ENCODE peak calls at places on chromosome 16, in seven cellular contexts. I is PC-9, F is tibial artery, G is AG04450, R is gastrocnemius medialis, Y is left ventricle myocardium inferior, B is cardiac muscle cell. D is an unnamed sample.

GRCh38 chr16:46822270-46822669 is 8.7 kb downstream of the C16orf87 start:
- DNase-seq in I (no peak), F (no peak), G (peak; percentile 36), R (no peak), Y (no peak), B (no peak), D (no peak)

GRCh38 chr16:57447142-57447962 is at the start of the genes CIAPIN1 and COQ9:
- DNase-seq in I (peak; percentile 88), F (peak; percentile 93), G (peak; percentile 77), R (peak; percentile 94), Y (peak; percentile 96), B (peak; percentile 96), D (peak; percentile 99)

GRCh38 chr16:15735610-15736009 is 85.6 kb downstream of the NDE1 start:
- DNase-seq in I (no peak), F (no peak), G (no peak), R (no peak), Y (no peak), B (no peak), D (no peak)

GRCh38 chr16:31200821-31201510 is 1.6 kb downstream of the PYCARD start:
- DNase-seq in I (peak; percentile 31), F (no peak), G (no peak), R (no peak), Y (no peak), B (no peak), D (no peak)

GRCh38 chr16:2924901-2925820 is 13.4 kb downstream of the FLYWCH1 start:
- DNase-seq in I (no peak), F (no peak), G (no peak), R (no peak), Y (no peak), B (peak; percentile 39), D (no peak)

GRCh38 chr16:35731341-35732040 is 2272.1 kb downstream of the TP53TG3F start:
- DNase-seq in I (no peak), F (no peak), G (no peak), R (no peak), Y (no peak), B (no peak), D (no peak)

GRCh38 chr16:49201118-49201517 is 80.5 kb downstream of the CBLN1 start:
- DNase-seq in I (no peak), F (no peak), G (no peak), R (no peak), Y (no peak), B (no peak), D (no peak)

GRCh38 chr16:57984443-57985203 is 13.7 kb upstream of the CNGB1 start:
- DNase-seq in I (peak; percentile 89), F (peak; percentile 74), G (peak; percentile 59), R (peak; percentile 63), Y (peak; percentile 84), B (peak; percentile 97), D (peak; percentile 95)

GRCh38 chr16:35181422-35182030 is 1722.1 kb downstream of the TP53TG3F start:
- DNase-seq in I (no peak), F (no peak), G (no peak), R (no peak), Y (no peak), B (no peak), D (no peak)

GRCh38 chr16:28219283-28219682 is 7.5 kb upstream of the XPO6 start:
- DNase-seq in I (no peak), F (no peak), G (no peak), R (no peak), Y (no peak), B (no peak), D (no peak)

GRCh38 chr16:53502331-53503269 is at the start of gene AKTIP:
- DNase-seq in I (peak; percentile 72), F (no peak), G (no peak), R (peak; percentile 79), Y (peak; percentile 37), B (peak; percentile 35), D (no peak)

GRCh38 chr16:50282010-50282538 is 15.7 kb downstream of the ADCY7 start:
- DNase-seq in I (no peak), F (peak; percentile 78), G (no peak), R (peak; percentile 64), Y (peak; percentile 77), B (no peak), D (peak; percentile 89)

GRCh38 chr16:83315271-83315670 is 492.5 kb upstream of the HSBP1 start:
- DNase-seq in I (no peak), F (no peak), G (no peak), R (no peak), Y (no peak), B (no peak), D (no peak)

GRCh38 chr16:29117631-29118030 is 132.8 kb downstream of the LAT start:
- DNase-seq in I (no peak), F (no peak), G (no peak), R (no peak), Y (no peak), B (no peak), D (no peak)

GRCh38 chr16:68893710-68894705 is 50.7 kb downstream of the TANGO6 start:
- DNase-seq in I (no peak), F (no peak), G (no peak), R (no peak), Y (peak; percentile 40), B (peak; percentile 93), D (no peak)

GRCh38 chr16:20610192-20610891 is 34.2 kb upstream of the ACSM2B start:
- DNase-seq in I (no peak), F (no peak), G (no peak), R (no peak), Y (no peak), B (peak; percentile 30), D (peak; percentile 45)

GRCh38 chr16:85761866-85762265 is 11.0 kb upstream of the C16orf74 start:
- DNase-seq in I (no peak), F (no peak), G (no peak), R (no peak), Y (no peak), B (no peak), D (no peak)

GRCh38 chr16:50284131-50284911 is 18.0 kb downstream of the ADCY7 start:
- DNase-seq in I (no peak), F (peak; percentile 76), G (no peak), R (peak; percentile 55), Y (peak; percentile 42), B (peak; percentile 37), D (peak; percentile 85)

GRCh38 chr16:62965831-62966230 is 929.6 kb upstream of the CDH8 start:
- DNase-seq in I (no peak), F (no peak), G (no peak), R (no peak), Y (no peak), B (no peak), D (no peak)

GRCh38 chr16:78524066-78524595 is 424.7 kb downstream of the WWOX start:
- DNase-seq in I (no peak), F (no peak), G (no peak), R (no peak), Y (no peak), B (no peak), D (no peak)

GRCh38 chr16:60041671-60042070 is 1307.6 kb upstream of the GOT2 start:
- DNase-seq in I (no peak), F (no peak), G (no peak), R (no peak), Y (no peak), B (no peak), D (no peak)

GRCh38 chr16:4147236-4147635 is 31.0 kb upstream of the ADCY9 start:
- DNase-seq in I (no peak), F (no peak), G (no peak), R (no peak), Y (no peak), B (no peak), D (no peak)

GRCh38 chr16:87850009-87851006 is 19.0 kb downstream of the SLC7A5 start:
- DNase-seq in I (peak; percentile 65), F (no peak), G (no peak), R (peak; percentile 63), Y (peak; percentile 60), B (peak; percentile 76), D (peak; percentile 72)

GRCh38 chr16:55393976-55394375 is 70.0 kb downstream of the IRX6 start:
- DNase-seq in I (no peak), F (peak; percentile 25), G (no peak), R (no peak), Y (no peak), B (no peak), D (no peak)

GRCh38 chr16:81097230-81097629 is 1.0 kb upstream of the GCSH start:
- DNase-seq in I (no peak), F (no peak), G (no peak), R (no peak), Y (no peak), B (no peak), D (no peak)
- H3K27ac ChIP-seq in I (peak overlapping the region; percentile 77), F (no peak overlapping the region), G (no peak overlapping the region), R (peak overlapping the region; percentile 91), Y (peak overlapping the region; percentile 68), B (no peak overlapping the region), D (peak overlapping the region; percentile 19)

GRCh38 chr16:708019-708418 is 2.4 kb upstream of the FBXL16 start:
- DNase-seq in I (no peak), F (no peak), G (no peak), R (no peak), Y (no peak), B (no peak), D (no peak)
- H3K27me3 ChIP-seq in I (peaks cover 65% of the 10 kb centered on the region), F (peaks cover 92% of the 10 kb centered on the region), G (peaks cover 43% of the 10 kb centered on the region), R (peaks cover 73% of the 10 kb centered on the region), Y (peaks cover 84% of the 10 kb centered on the region), B (peaks cover 62% of the 10 kb centered on the region), D (peaks cover 70% of the 10 kb centered on the region)

DNA sequence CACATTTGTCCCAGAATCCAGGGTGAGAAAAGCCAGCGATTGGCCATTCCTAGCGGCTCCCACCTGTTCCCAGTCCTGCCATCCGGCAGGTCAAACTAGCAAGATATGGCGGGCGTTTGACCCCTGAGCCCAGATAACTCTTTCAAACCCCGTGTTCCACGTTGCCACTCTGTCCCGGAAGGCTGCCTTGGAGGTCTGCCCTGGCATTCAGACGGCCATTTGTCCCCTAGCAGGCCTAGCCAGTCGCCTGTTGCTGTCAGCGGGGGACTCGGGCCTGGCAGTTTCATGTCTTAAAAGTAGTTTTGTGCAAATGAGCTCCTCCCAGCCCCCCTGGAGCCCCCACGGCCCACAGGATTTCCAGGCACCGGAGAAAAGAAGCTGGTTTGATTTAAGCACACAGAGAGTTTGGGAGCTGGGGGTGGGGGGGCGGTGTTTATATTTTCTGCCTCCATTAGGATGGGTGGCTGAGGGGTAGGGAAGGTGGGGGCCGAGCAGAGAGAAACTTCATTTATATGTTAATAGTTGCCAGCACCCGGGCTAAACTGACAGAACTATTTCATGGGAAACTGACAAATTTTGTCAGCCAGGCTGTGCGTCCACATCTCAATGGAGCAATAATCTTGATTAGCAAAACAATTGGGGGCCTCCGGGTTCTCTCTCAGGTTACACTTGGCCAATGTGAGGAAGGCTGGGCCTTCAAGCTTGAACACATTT is 240.9 kb upstream of the SALL1 start:
- DNase-seq in I (no peak), F (no peak), G (no peak), R (no peak), Y (no peak), B (peak; percentile 25), D (peak; percentile 15)
- H3K4me3 ChIP-seq in I (no peak overlapping the region), F (no peak overlapping the region), G (no peak overlapping the region), R (no peak overlapping the region), Y (no peak overlapping the region), B (no peak overlapping the region), D (no peak overlapping the region)

DNA sequence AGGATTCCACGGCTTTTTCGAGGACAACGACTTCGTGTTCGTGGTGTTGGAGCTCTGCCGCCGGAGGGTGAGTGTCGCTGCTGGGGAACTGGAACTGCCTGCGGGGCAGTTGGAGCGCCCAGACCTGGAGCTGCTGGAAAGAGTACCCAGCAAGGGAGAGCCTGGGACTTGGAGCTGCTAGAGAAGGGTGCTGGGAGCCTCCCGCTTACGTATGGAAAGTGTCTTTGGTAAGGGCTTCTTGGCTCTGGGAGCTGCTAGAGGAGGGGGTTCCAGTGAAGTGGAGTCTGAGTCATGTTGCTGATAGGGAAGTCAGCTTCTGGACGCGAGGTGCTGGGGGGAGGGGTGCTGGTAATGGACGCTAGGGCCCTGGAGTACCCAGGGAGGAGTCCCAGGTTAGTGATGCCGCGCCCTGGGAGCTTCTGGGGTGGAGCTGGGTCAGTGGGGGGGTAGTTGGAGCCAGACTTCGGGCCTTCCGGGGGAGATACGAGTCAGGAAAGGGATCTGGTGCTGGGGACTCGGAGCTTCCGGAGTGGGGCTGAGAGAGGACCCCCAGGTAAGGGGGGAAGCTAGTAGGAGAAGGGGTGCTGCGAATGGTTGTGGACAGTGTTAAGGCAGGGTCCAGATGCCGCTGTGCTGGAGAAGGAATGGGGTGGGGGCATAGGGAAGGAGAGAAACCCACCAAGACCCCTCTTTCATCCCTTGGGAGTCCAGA is 741 bp downstream of the PLK1 start:
- DNase-seq in I (peak; percentile 62), F (no peak), G (no peak), R (no peak), Y (no peak), B (peak; percentile 43), D (no peak)
- H3K27ac ChIP-seq in I (no peak overlapping the region), F (no peak overlapping the region), G (peak overlapping the region; percentile 31), R (no peak overlapping the region), Y (no peak overlapping the region), B (peak overlapping the region; percentile 10), D (no peak overlapping the region)

D was measured in upper lobe of left lung.